ENCODE peak calls at places on chromosomes 13 and 19, in seven cellular contexts. J is SK-N-SH, X is HepG2, D is GM12878, S is HCT116, F is endothelial cell of umbilical vein, H is A549. V is an unnamed sample.
A peak's percentile ranks its signal among the peaks of the same experiment; 100 is the strongest.

GRCh38 chr19:41711376-41712261 is 3.2 kb downstream of the CEACAM5 start:
- DNase-seq in J (no peak), X (no peak), D (no peak), S (no peak), F (no peak), H (no peak), V (no peak)

GRCh38 chr19:49461656-49462055 is 8.6 kb downstream of the ALDH16A1 start:
- DNase-seq in J (no peak), X (no peak), D (no peak), S (no peak), F (no peak), H (no peak), V (no peak)

GRCh38 chr19:29265436-29265835 is 52.5 kb upstream of the UQCRFS1 start:
- DNase-seq in J (no peak), X (no peak), D (no peak), S (no peak), F (no peak), H (no peak), V (no peak)

GRCh38 chr13:38309397-38309796 is 40.3 kb upstream of the UFM1 start:
- DNase-seq in J (no peak), X (no peak), D (no peak), S (no peak), F (no peak), H (no peak), V (no peak)

GRCh38 chr13:99992912-99993311 is 11.3 kb downstream of the ZIC2 start:
- DNase-seq in J (no peak), X (no peak), D (no peak), S (no peak), F (no peak), H (no peak), V (peak; percentile 72)

GRCh38 chr19:5321851-5322681 is 18.5 kb downstream of the PTPRS start:
- DNase-seq in J (peak; percentile 51), X (no peak), D (peak; percentile 72), S (no peak), F (no peak), H (no peak), V (peak; percentile 77)

GRCh38 chr13:66397133-66397532 is 833.0 kb downstream of the PCDH9 start:
- DNase-seq in J (no peak), X (no peak), D (no peak), S (no peak), F (no peak), H (no peak), V (no peak)

GRCh38 chr13:24263652-24264051 is 45.7 kb upstream of the C1QTNF9 start:
- DNase-seq in J (no peak), X (peak; percentile 45), D (no peak), S (no peak), F (no peak), H (no peak), V (no peak)

GRCh38 chr19:4583961-4584669 is 24.6 kb upstream of the SEMA6B start:
- DNase-seq in J (peak; percentile 87), X (peak; percentile 97), D (no peak), S (no peak), F (peak; percentile 24), H (no peak), V (peak; percentile 47)

GRCh38 chr13:74061939-74062595 is 72.1 kb downstream of the KLF12 start:
- DNase-seq in J (peak; percentile 19), X (no peak), D (peak; percentile 55), S (no peak), F (peak; percentile 34), H (no peak), V (no peak)
- H3K4me3 ChIP-seq in J (no peak overlapping the region), X (no peak overlapping the region), D (peak overlapping the region; percentile 59), S (no peak overlapping the region), F (no peak overlapping the region), H (no peak overlapping the region), V (no peak overlapping the region)

GRCh38 chr19:23823952-23824389 is 65.3 kb upstream of the ZNF681 start:
- DNase-seq in J (peak; percentile 27), X (peak; percentile 9), D (peak; percentile 12), S (no peak), F (no peak), H (no peak), V (peak; percentile 90)
- TF ChIP-seq MAX in J (no peak), X (no peak), D (no peak), S (no peak), F (no peak), H (no peak), V (no peak)

GRCh38 chr13:39581177-39581576 is 21.8 kb downstream of the LHFPL6 start:
- DNase-seq in J (no peak), X (no peak), D (no peak), S (no peak), F (no peak), H (no peak), V (no peak)
- H3K4me3 ChIP-seq in J (no peak overlapping the region), X (no peak overlapping the region), D (no peak overlapping the region), S (no peak overlapping the region), F (no peak overlapping the region), H (no peak overlapping the region), V (no peak overlapping the region)

GRCh38 chr19:799076-799881 is 2.0 kb downstream of the PTBP1 start:
- DNase-seq in J (peak; percentile 41), X (peak; percentile 55), D (no peak), S (no peak), F (peak; percentile 33), H (no peak), V (peak; percentile 50)

GRCh38 chr19:797528-798414 is 519 bp downstream of the PTBP1 start:
- DNase-seq in J (peak; percentile 98), X (peak; percentile 78), D (peak; percentile 32), S (peak; percentile 59), F (peak; percentile 80), H (peak; percentile 67), V (peak; percentile 87)

GRCh38 chr19:796692-797527 is at the start of gene PTBP1:
- DNase-seq in J (peak; percentile 97), X (peak; percentile 99), D (peak; percentile 100), S (peak; percentile 100), F (peak; percentile 100), H (peak; percentile 86), V (peak; percentile 99)

GRCh38 chr19:800360-801029 is 3.2 kb downstream of the PTBP1 start:
- DNase-seq in J (peak; percentile 47), X (peak; percentile 70), D (no peak), S (no peak), F (peak; percentile 23), H (no peak), V (peak; percentile 23)

DNA sequence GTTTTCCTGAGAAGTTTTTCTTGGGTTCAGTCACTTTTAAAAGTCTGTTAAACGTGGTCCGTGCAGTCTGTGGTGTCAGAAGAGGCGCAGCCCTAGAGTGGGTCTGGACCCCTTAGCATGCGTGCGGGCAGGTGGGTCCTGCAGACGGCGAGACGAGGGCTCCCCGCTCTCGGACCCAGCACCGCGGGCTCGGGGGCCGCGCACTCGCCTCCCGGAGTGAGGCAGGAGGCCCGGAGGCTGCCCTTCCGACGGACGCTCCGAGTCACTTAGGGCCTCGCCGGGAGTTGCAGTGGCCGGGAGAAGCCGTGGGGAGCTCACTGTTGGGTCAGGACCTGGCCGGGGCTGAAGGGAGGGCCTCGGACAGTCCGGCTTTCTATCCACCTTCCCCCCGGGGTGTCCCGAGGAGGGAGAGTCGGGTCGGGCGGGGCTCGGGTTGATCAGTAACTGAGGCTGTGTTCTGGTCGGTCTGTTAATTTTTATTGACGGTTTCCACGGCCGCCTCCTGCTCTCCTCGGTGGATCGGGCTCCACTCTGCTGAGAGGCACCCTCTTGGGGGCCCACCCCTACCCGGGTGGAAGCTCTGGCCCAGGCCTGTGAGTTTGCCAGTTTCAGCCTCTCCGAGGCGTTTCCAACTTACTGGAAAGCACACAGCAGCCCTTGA is 1.3 kb downstream of the PTBP1 start:
- DNase-seq in J (no peak), X (peak; percentile 43), D (no peak), S (no peak), F (no peak), H (no peak), V (peak; percentile 19)
- TF ChIP-seq MAX in J (no peak), X (no peak), D (no peak), S (no peak), F (no peak), H (no peak), V (no peak)

GRCh38 chr13:26255717-26256277 is 1.9 kb downstream of the CDK8 start:
- DNase-seq in J (peak; percentile 39), X (peak; percentile 20), D (no peak), S (no peak), F (peak; percentile 10), H (no peak), V (peak; percentile 54)
- H3K4me3 ChIP-seq in J (peak overlapping the region; percentile 90), X (peak overlapping the region; percentile 80), D (peak overlapping the region; percentile 80), S (peak overlapping the region; percentile 75), F (peak overlapping the region; percentile 95), H (peak overlapping the region; percentile 88), V (peak overlapping the region; percentile 87)

DNA sequence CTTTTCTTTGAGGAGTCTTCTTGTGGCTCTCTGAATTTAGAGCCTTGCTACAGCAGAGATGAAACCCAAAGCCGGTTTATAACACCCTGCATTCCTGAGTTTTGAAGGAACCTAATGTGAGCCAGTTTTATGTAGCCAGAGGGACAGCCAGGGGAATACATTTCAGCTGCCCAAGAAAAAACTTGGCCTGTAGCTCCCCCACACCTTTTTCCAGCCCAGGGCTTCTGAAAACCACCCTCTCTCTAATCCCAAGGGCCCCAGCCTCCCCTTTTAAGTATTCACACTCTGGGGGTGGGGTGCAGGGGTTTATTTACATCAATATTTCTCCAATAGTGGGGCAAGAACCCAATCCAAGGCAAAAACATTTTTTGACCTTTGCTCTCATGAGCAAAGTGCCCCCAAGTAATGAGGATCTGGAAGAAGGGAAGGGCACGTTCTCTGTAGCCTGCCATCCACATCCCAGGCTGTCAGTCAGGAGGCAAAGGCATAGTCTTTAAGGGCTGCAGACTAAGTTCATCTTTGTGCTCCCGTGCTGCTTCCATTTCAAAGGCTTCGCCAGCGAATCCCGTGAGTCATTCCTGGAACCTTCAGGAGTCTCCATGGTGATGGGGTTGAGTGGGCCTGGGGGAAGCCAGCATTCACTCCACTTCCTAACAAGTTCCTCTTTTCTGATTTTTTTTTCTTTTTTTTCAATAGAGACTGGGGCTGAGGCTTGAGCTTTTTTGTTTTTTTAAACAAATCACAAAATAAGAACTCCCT is 33.2 kb upstream of the MEDAG start:
- DNase-seq in J (peak; percentile 55), X (peak; percentile 26), D (no peak), S (no peak), F (peak; percentile 97), H (no peak), V (peak; percentile 61)
- TF ChIP-seq MAX in J (peak; percentile 38), X (no peak), D (no peak), S (no peak), F (no peak), H (no peak), V (no peak)

DNA sequence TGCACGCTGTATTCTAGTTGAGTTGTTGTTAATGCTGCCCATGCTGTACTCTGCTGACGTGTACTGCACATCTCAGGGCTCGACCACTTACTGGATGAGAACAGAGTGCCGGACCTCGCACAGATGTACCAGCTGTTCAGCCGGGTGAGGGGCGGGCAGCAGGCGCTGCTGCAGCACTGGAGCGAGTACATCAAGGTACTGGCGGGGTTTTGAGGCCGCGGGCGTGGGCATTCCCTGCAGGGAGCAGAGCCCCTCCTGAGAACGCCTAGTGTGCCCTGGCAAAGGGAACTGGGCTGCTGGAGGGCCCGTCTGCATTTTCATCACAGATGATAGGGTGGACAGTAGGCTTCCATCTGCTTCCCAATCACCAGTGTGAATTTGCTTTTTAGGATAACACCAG is 29.9 kb downstream of the CUL4A start:
- DNase-seq in J (no peak), X (no peak), D (no peak), S (no peak), F (no peak), H (no peak), V (no peak)
- H3K4me3 ChIP-seq in J (no peak overlapping the region), X (no peak overlapping the region), D (no peak overlapping the region), S (no peak overlapping the region), F (no peak overlapping the region), H (no peak overlapping the region), V (no peak overlapping the region)